ENCODE peak calls at places on chromosomes 7 and 10, in ten cellular contexts. Q is SJSA1, X is upper lobe of right lung, K is left lung, M is HAP-1, F is lower lobe of right lung, N is colonic mucosa, C is spleen, J is heart left ventricle, S is SK-N-SH. V is an unnamed sample.

GRCh38 chr10:18216482-18216881 is 76.3 kb downstream of the CACNB2 start:
- DNase-seq in Q (no peak), X (no peak), K (no peak), M (peak; percentile 52), F (no peak), N (no peak), C (no peak), J (no peak), S (peak; percentile 20), V (no peak)

GRCh38 chr7:50647286-50647980 is 82.2 kb upstream of the DDC start:
- DNase-seq in Q (no peak), X (peak; percentile 32), K (no peak), M (no peak), F (no peak), N (no peak), C (no peak), J (no peak), S (no peak), V (no peak)

GRCh38 chr10:110512461-110513187 is 14.9 kb downstream of the DUSP5 start:
- DNase-seq in Q (peak; percentile 67), X (no peak), K (no peak), M (no peak), F (no peak), N (no peak), C (no peak), J (no peak), S (no peak), V (no peak)

GRCh38 chr10:113558336-113558735 is 5.5 kb downstream of the HABP2 start:
- DNase-seq in Q (no peak), X (no peak), K (no peak), M (no peak), F (no peak), N (no peak), C (no peak), J (no peak), S (no peak), V (no peak)

GRCh38 chr10:21487416-21488180 is 37.9 kb downstream of the SKIDA1 start:
- DNase-seq in Q (no peak), X (no peak), K (no peak), M (no peak), F (no peak), N (no peak), C (no peak), J (no peak), S (no peak), V (no peak)

GRCh38 chr10:32197423-32197822 is 141.2 kb upstream of the KIF5B start:
- DNase-seq in Q (no peak), X (no peak), K (no peak), M (no peak), F (no peak), N (no peak), C (no peak), J (no peak), S (no peak), V (no peak)

GRCh38 chr7:26198133-26198780 is 2.3 kb downstream of the HNRNPA2B1 start:
- DNase-seq in Q (peak; percentile 45), X (no peak), K (no peak), M (no peak), F (no peak), N (peak; percentile 39), C (no peak), J (no peak), S (no peak), V (no peak)

GRCh38 chr10:122236690-122237306 is 34.3 kb upstream of the BTBD16 start:
- DNase-seq in Q (no peak), X (peak; percentile 6), K (no peak), M (no peak), F (no peak), N (no peak), C (peak; percentile 10), J (no peak), S (peak; percentile 82), V (no peak)

GRCh38 chr10:19488592-19489280 is 327.5 kb upstream of the PLXDC2 start:
- DNase-seq in Q (no peak), X (peak; percentile 69), K (peak; percentile 41), M (peak; percentile 51), F (peak; percentile 62), N (no peak), C (peak; percentile 71), J (peak; percentile 41), S (no peak), V (peak; percentile 43)

GRCh38 chr10:24826022-24826421 is 102.3 kb upstream of the ARHGAP21 start:
- DNase-seq in Q (peak; percentile 66), X (no peak), K (no peak), M (no peak), F (no peak), N (no peak), C (no peak), J (no peak), S (no peak), V (no peak)

GRCh38 chr10:12742776-12743175 is 258.7 kb downstream of the CCDC3 start:
- DNase-seq in Q (no peak), X (no peak), K (no peak), M (no peak), F (no peak), N (no peak), C (no peak), J (no peak), S (no peak), V (no peak)

DNA sequence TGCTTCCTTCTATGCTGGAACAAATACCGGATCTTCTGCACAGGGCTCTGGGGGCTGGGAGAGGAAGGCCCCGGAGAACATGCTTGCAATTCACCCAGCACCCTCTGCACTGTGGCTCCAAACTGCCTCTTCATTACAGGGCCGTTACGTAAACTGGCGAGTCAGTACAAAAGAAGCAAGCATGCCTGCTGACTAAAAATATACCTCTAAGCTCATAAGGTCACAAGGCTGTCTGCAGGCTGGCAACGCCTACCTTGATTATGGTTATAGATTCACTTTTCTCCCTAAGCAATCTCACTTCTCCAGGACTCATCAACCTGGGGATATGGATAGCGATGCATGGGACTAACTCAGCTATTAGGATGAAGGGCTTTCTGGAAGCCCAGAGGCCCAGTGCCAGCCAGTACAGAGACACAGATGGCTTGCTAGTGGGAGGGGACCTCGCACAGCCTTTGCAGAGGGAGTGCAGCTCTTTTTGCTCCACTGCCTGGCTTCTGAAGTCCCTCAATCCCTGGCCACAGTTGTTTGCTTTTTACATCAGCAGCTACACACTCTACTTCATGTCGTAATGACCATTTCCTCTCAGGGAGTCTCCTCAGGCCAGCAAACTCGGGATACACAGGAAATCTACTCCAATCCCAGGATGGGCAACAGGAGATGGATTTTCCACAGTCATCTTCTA is 96.1 kb downstream of the SH3PXD2A start:
- DNase-seq in Q (peak; percentile 29), X (no peak), K (no peak), M (no peak), F (no peak), N (peak; percentile 49), C (no peak), J (peak; percentile 77), S (peak; percentile 42), V (peak; percentile 47)
- H3K4me3 ChIP-seq in Q (no peak overlapping the region), X (no peak overlapping the region), K (no peak overlapping the region), M (no peak overlapping the region), F (no peak overlapping the region), N (no peak overlapping the region), C (no peak overlapping the region), J (no peak overlapping the region), S (no peak overlapping the region), V (no peak overlapping the region)

DNA sequence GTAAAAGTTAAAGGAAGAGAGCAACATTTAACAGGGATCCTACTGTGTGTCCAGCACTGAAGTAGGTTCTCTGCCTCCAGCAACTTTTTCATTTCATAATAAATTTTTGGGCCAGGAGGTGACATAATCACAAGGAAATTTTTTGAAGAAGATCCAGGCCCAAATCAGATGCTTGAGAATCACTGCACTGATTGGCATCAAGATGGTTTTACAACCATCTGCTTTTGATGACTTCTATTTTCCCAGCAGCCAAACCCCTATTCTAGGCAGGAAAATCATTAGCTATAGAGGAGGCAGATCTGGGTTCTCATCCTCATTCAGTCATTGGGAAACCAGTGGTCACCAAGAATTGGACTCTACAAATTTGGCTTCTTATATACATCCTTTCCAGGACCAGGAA is 79.0 kb downstream of the ARL4A start:
- DNase-seq in Q (no peak), X (no peak), K (no peak), M (no peak), F (no peak), N (no peak), C (no peak), J (no peak), S (no peak), V (no peak)
- H3K4me1 ChIP-seq in Q (peaks cover 4% of the 10 kb centered on the region), X (peaks cover 17% of the 10 kb centered on the region), K (peaks cover 11% of the 10 kb centered on the region), M (peaks cover 35% of the 10 kb centered on the region), F (peaks cover 25% of the 10 kb centered on the region), N (no peaks in the 10 kb centered on the region), C (no peaks in the 10 kb centered on the region), J (peaks cover 7% of the 10 kb centered on the region), S (peaks cover 11% of the 10 kb centered on the region), V (peaks cover 15% of the 10 kb centered on the region)

DNA sequence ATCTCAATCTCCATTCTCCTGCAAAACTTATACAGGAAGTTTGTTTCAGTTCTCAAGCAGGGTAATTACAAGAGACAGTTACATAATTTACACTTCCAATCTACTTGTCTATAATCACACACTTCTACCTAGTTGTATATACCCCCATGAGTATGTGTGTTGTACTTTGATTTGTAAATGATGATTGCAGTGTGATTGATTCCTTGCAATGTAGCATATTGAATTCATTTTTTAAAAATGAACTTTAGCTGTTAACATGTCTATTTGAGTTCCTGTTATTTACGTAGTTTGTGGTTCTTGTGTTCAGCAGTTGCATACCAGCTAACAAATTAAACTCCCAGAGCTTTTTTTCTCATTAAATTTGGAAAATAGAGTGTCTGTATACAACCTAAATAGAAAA is 102.5 kb upstream of the SAMD8 start:
- DNase-seq in Q (no peak), X (no peak), K (no peak), M (no peak), F (no peak), N (no peak), C (no peak), J (no peak), S (no peak), V (no peak)
- H3K9me3 ChIP-seq in Q (no peaks in the 10 kb centered on the region), X (no peaks in the 10 kb centered on the region), K (no peaks in the 10 kb centered on the region), M (no peaks in the 10 kb centered on the region), F (no peaks in the 10 kb centered on the region), N (no peaks in the 10 kb centered on the region), C (no peaks in the 10 kb centered on the region), J (no peaks in the 10 kb centered on the region), S (no peaks in the 10 kb centered on the region), V (no peaks in the 10 kb centered on the region)

DNA sequence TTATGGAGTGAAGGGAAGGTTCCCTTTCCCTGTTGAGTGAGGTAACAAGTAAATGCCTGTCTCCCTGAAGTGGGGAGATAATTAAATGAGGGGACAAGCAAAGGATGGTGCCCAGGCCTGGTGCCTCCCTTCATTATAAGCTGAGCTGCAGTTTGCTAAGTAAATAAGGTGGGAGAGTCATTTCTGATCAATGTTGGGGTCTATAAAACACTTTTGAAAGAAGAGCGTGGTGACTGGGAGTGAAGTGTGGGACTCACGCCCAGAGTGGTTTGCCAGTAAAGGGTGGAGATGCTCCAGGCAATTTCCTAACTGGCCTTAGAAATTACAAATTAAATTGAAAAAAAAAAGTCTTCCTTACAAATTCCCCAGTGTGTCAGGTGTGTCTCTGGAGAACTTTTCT is 9.6 kb upstream of the GPR15LG start:
- DNase-seq in Q (no peak), X (no peak), K (no peak), M (no peak), F (no peak), N (peak; percentile 33), C (no peak), J (no peak), S (no peak), V (no peak)
- H3K4me3 ChIP-seq in Q (no peak overlapping the region), X (no peak overlapping the region), K (no peak overlapping the region), M (no peak overlapping the region), F (no peak overlapping the region), N (no peak overlapping the region), C (no peak overlapping the region), J (no peak overlapping the region), S (no peak overlapping the region), V (no peak overlapping the region)

GRCh38 chr7:151249034-151249731 is 689 bp upstream of the SMARCD3 start:
- DNase-seq in Q (peak; percentile 74), X (peak; percentile 83), K (no peak), M (peak; percentile 32), F (peak; percentile 79), N (peak; percentile 54), C (peak; percentile 86), J (peak; percentile 83), S (peak; percentile 84), V (no peak)
- H3K4me1 ChIP-seq in Q (peaks cover 59% of the 10 kb centered on the region), X (peaks cover 35% of the 10 kb centered on the region), K (peaks cover 82% of the 10 kb centered on the region), M (peaks cover 52% of the 10 kb centered on the region), F (peaks cover 68% of the 10 kb centered on the region), N (peaks cover 8% of the 10 kb centered on the region), C (peaks cover 87% of the 10 kb centered on the region), J (peaks cover 65% of the 10 kb centered on the region), S (peaks cover 52% of the 10 kb centered on the region), V (no peaks in the 10 kb centered on the region)

V was measured in right lobe of liver.